ENCODE peak calls at places on chromosomes 3 and 15, in four cellular contexts. J, X, B and O are unnamed samples.

GRCh38 chr3:44000586-44000985 is 241.1 kb upstream of the TOPAZ1 start:
- DNase-seq in J (no peak), X (no peak), B (no peak), O (no peak)

GRCh38 chr15:28913171-28913765 is 27.5 kb downstream of the APBA2 start:
- DNase-seq in J (no peak), X (no peak), B (peak; percentile 58), O (peak; percentile 21)

GRCh38 chr3:73024836-73025235 is 28.2 kb downstream of the PPP4R2 start:
- DNase-seq in J (no peak), X (no peak), B (no peak), O (peak; percentile 25)

GRCh38 chr3:134312873-134313838 is 61.1 kb downstream of the AMOTL2 start:
- DNase-seq in J (no peak), X (peak; percentile 9), B (no peak), O (peak; percentile 76)

GRCh38 chr3:69324362-69325025 is 61.4 kb downstream of the FRMD4B start:
- DNase-seq in J (no peak), X (no peak), B (peak; percentile 34), O (no peak)

GRCh38 chr3:78645628-78646310 is 1122.0 kb downstream of the ROBO1 start:
- DNase-seq in J (peak; percentile 39), X (peak; percentile 54), B (peak; percentile 36), O (peak; percentile 81)

GRCh38 chr3:187264051-187264450 is 27.5 kb downstream of the MASP1 start:
- DNase-seq in J (no peak), X (no peak), B (no peak), O (peak; percentile 88)

GRCh38 chr15:41891226-41891625 is 2.6 kb downstream of the SPTBN5 start:
- DNase-seq in J (no peak), X (no peak), B (no peak), O (no peak)

GRCh38 chr15:71275098-71275497 is 159.8 kb downstream of the THSD4 start:
- DNase-seq in J (no peak), X (no peak), B (no peak), O (peak; percentile 92)

GRCh38 chr3:130876594-130876993 is 17.3 kb upstream of the ATP2C1 start:
- DNase-seq in J (no peak), X (no peak), B (no peak), O (no peak)

GRCh38 chr3:39819517-39820298 is 10.3 kb downstream of the MYRIP start:
- DNase-seq in J (no peak), X (no peak), B (peak; percentile 27), O (no peak)

GRCh38 chr3:149273096-149273751 is 51.6 kb upstream of the CP start:
- DNase-seq in J (peak; percentile 45), X (peak; percentile 78), B (peak; percentile 63), O (peak; percentile 91)

GRCh38 chr3:178583963-178584575 is 47.8 kb downstream of the KCNMB2 start:
- DNase-seq in J (no peak), X (no peak), B (no peak), O (no peak)

GRCh38 chr3:99870712-99871111 is 53.0 kb downstream of the CMSS1 start:
- DNase-seq in J (no peak), X (no peak), B (no peak), O (no peak)

GRCh38 chr3:37980477-37981347 is 9.9 kb upstream of the VILL start:
- DNase-seq in J (no peak), X (no peak), B (no peak), O (no peak)

GRCh38 chr3:155252535-155252934 is 40.9 kb downstream of the STRIT1 start:
- DNase-seq in J (no peak), X (peak; percentile 54), B (no peak), O (peak; percentile 76)

GRCh38 chr3:189270248-189270832 is 98.6 kb downstream of the TPRG1 start:
- DNase-seq in J (no peak), X (no peak), B (no peak), O (peak; percentile 66)

GRCh38 chr15:23416349-23417276 is 30.4 kb downstream of the GOLGA6L2 start:
- DNase-seq in J (no peak), X (peak; percentile 47), B (peak; percentile 53), O (no peak)

GRCh38 chr3:33218446-33219174 is at the start of gene SUSD5:
- DNase-seq in J (no peak), X (no peak), B (peak; percentile 75), O (peak; percentile 51)

GRCh38 chr3:197068077-197068476 is 38.5 kb upstream of the MELTF start:
- DNase-seq in J (no peak), X (no peak), B (no peak), O (no peak)

GRCh38 chr3:52791928-52792327 is 2.7 kb upstream of the ITIH3 start:
- DNase-seq in J (no peak), X (no peak), B (no peak), O (no peak)

GRCh38 chr3:32869513-32870047 is 51.8 kb downstream of the TRIM71 start:
- DNase-seq in J (no peak), X (no peak), B (no peak), O (no peak)

GRCh38 chr3:52248816-52249547 is 3.4 kb downstream of the PPM1M start:
- DNase-seq in J (no peak), X (peak; percentile 27), B (no peak), O (no peak)

GRCh38 chr3:190003730-190004129 is 117.0 kb downstream of the P3H2 start:
- DNase-seq in J (no peak), X (no peak), B (no peak), O (peak; percentile 75)

GRCh38 chr3:36219398-36219797 is 160.9 kb upstream of the STAC start:
- DNase-seq in J (no peak), X (no peak), B (no peak), O (peak; percentile 3)
- TF ChIP-seq RCOR1 in J (no peak), X (no peak), B (no peak), O (no peak)

DNA sequence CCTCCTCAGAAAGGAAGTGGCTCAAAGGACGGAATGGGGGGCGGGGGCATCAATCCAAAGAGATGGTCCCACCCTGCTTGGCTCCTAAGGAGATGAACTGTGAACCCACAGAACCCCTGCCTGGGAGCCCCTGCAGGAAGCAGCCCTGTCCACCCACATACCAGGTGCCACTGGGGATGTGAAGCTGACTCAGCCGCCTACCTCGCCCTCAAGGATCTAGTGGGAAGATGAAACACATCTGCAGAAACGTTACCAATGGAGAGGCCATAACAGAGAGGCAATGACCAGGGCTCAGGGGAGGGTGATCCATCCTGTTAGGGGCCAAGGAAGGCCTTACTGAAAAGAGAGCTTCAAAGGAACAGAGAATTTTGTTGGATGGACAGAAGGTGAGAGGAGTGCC is 35.1 kb downstream of the EAF1 start:
- DNase-seq in J (no peak), X (no peak), B (no peak), O (no peak)
- H2AFZ ChIP-seq in J (no peak overlapping the region), X (no peak overlapping the region), B (no peak overlapping the region), O (no peak overlapping the region)

GRCh38 chr15:74511583-74511982 is 29.4 kb upstream of the ARID3B start:
- DNase-seq in J (no peak), X (no peak), B (no peak), O (no peak)
- TF ChIP-seq RCOR1 in J (no peak), X (no peak), B (no peak), O (no peak)

DNA sequence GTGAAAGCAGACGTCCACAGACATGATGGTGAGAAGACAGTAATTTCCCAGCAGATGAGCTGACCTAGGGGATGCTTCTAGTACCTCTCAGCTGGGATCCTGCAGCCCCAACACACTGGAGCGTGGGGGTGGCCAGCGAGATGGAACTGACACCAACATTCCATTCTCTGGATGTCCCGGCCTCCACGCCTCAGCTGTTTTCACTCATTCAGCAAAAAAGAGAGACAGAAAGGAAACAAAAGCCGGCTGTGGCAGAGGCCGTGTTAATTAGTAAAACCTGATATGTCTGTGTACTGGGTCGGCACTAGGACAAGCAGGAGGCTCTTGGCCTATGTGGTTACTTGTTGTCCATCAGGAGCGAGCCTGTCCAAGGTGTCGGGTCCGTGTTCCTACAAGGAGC is 82.6 kb upstream of the MYZAP start:
- DNase-seq in J (no peak), X (no peak), B (no peak), O (no peak)
- H2AFZ ChIP-seq in J (no peak overlapping the region), X (no peak overlapping the region), B (no peak overlapping the region), O (peak overlapping the region; percentile 15)

GRCh38 chr3:123361019-123361418 is 87.9 kb downstream of the ADCY5 start:
- DNase-seq in J (no peak), X (no peak), B (no peak), O (no peak)
- TF ChIP-seq RCOR1 in J (no peak), X (no peak), B (no peak), O (no peak)

GRCh38 chr3:115375362-115375761 is 228.3 kb upstream of the ZBTB20 start:
- DNase-seq in J (no peak), X (no peak), B (no peak), O (no peak)
- H2AFZ ChIP-seq in J (no peak overlapping the region), X (no peak overlapping the region), B (no peak overlapping the region), O (no peak overlapping the region)

GRCh38 chr3:186075931-186076567 is 32.8 kb downstream of the ETV5 start:
- DNase-seq in J (no peak), X (no peak), B (no peak), O (no peak)

GRCh38 chr3:186077466-186077865 is 31.4 kb downstream of the ETV5 start:
- DNase-seq in J (no peak), X (no peak), B (no peak), O (no peak)

GRCh38 chr3:186073641-186074040 is 35.2 kb downstream of the ETV5 start:
- DNase-seq in J (no peak), X (no peak), B (no peak), O (peak; percentile 58)

GRCh38 chr3:186079925-186080324 is 29.0 kb downstream of the ETV5 start:
- DNase-seq in J (no peak), X (no peak), B (no peak), O (no peak)

GRCh38 chr3:186075489-186075888 is 33.4 kb downstream of the ETV5 start:
- DNase-seq in J (no peak), X (no peak), B (no peak), O (no peak)
- TF ChIP-seq RCOR1 in J (no peak), X (no peak), B (no peak), O (no peak)

GRCh38 chr15:67968564-67969440 is 85.3 kb upstream of the PIAS1 start:
- DNase-seq in J (no peak), X (no peak), B (no peak), O (no peak)
- H2AFZ ChIP-seq in J (peak overlapping the region; percentile 89), X (peak overlapping the region; percentile 48), B (peak overlapping the region; percentile 91), O (peak overlapping the region; percentile 87)